ENCODE peak calls at places on chromosomes 4 and X, in eight cellular contexts. H, R, G, A, Z, M, C and K are unnamed samples.

GRCh38 chr4:65559270-65559669 is 111.0 kb downstream of the EPHA5 start:
- DNase-seq in A (no peak), R (no peak), H (no peak), Z (no peak), G (no peak), C (no peak), M (no peak), K (no peak)

GRCh38 chrX:120145295-120145925 is 13.0 kb upstream of the RHOXF2 start:
- DNase-seq in H (no peak), M (no peak), C (no peak), G (no peak), A (no peak), Z (no peak), R (no peak), K (no peak)

GRCh38 chr4:151098191-151098590 is 1.2 kb upstream of the RPS3A start:
- DNase-seq in A (no peak), C (no peak), Z (no peak), H (no peak), R (no peak), G (no peak), M (peak), K (peak)

GRCh38 chrX:30309139-30309571 is at the start of gene NR0B1:
- DNase-seq in Z (no peak), M (no peak), H (no peak), G (peak), C (no peak), A (no peak), R (no peak), K (no peak)

GRCh38 chrX:10636337-10636736 is 16.0 kb upstream of the MID1 start:
- DNase-seq in M (peak), Z (peak), H (peak), R (no peak), G (peak), A (no peak), C (no peak), K (no peak)

GRCh38 chr4:123579961-123580360 is 183.4 kb downstream of the SPRY1 start:
- DNase-seq in M (no peak), C (no peak), H (no peak), G (no peak), Z (no peak), A (no peak), R (no peak), K (no peak)

GRCh38 chrX:103704863-103705262 is 5.8 kb upstream of the TMEM31 start:
- DNase-seq in H (no peak), A (no peak), Z (no peak), G (no peak), R (no peak), C (no peak), M (no peak), K (peak)

GRCh38 chr4:141021397-141022194 is 111.7 kb downstream of the RNF150 start:
- DNase-seq in H (no peak), G (no peak), Z (no peak), A (no peak), M (no peak), R (no peak), C (no peak), K (no peak)

GRCh38 chr4:119025440-119025839 is 110.2 kb upstream of the MYOZ2 start:
- DNase-seq in M (peak), R (peak), Z (peak), A (no peak), C (peak), H (peak), G (peak), K (no peak)

GRCh38 chr4:52408037-52408436 is 251.1 kb downstream of the USP46 start:
- DNase-seq in Z (no peak), G (no peak), A (no peak), R (no peak), M (no peak), H (no peak), C (no peak), K (no peak)

GRCh38 chr4:174689618-174690017 is 139.4 kb downstream of the GLRA3 start:
- DNase-seq in G (no peak), C (no peak), H (no peak), R (no peak), M (no peak), A (no peak), Z (no peak), K (no peak)

GRCh38 chrX:10756365-10756915 is 136.1 kb upstream of the MID1 start:
- DNase-seq in Z (peak), A (no peak), R (no peak), C (no peak), G (peak), H (peak), M (no peak), K (no peak)

GRCh38 chr4:1736820-1737219 is 15.5 kb downstream of the TACC3 start:
- DNase-seq in M (no peak), G (no peak), H (no peak), A (no peak), Z (no peak), C (no peak), R (no peak), K (no peak)

GRCh38 chr4:90171491-90171890 is 44.3 kb downstream of the CCSER1 start:
- DNase-seq in G (no peak), C (no peak), H (no peak), A (no peak), M (no peak), R (no peak), Z (no peak), K (no peak)

DNA sequence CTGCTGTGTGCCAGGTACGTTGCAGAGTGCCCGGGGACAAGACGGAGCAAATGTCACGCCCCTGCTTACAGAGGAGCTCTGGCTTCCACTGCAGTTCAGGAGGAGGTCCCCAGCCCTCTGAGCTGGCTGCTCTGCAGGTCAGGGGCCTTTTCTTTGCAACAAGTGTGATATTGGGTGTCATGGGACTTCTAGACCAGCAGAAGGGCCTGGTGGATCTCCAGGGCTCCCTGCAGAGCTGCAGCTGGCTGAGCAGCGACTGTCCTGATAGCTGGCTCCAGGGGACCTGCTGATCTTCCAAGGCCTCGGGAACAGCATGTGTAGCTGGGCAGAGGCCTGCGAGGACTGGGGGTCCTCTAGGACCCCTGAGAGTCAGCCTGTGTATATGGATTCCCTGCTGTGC is 120.4 kb downstream of the SORCS2 start:
- DNase-seq in G (no peak), C (no peak), H (no peak), A (no peak), Z (no peak), M (no peak), R (no peak), K (no peak)
- H3K27ac ChIP-seq in G (no peak), C (no peak), H (no peak), A (no peak), Z (no peak), M (no peak), R (no peak), K (peak)

GRCh38 chr4:139675156-139675555 is 9.5 kb downstream of the MGST2 start:
- DNase-seq in G (no peak), Z (no peak), A (no peak), M (no peak), C (no peak), R (no peak), H (no peak), K (no peak)
- H3K27ac ChIP-seq in G (no peak), Z (no peak), A (no peak), M (no peak), C (peak), R (no peak), H (no peak), K (no peak)

GRCh38 chr4:55125087-55125721 is at the start of gene KDR:
- DNase-seq in A (no peak), M (peak), G (peak), H (no peak), C (peak), Z (peak), R (peak), K (no peak)

GRCh38 chr4:55127053-55127452 is 1.7 kb upstream of the KDR start:
- DNase-seq in C (no peak), H (no peak), G (no peak), A (no peak), R (no peak), Z (no peak), M (no peak), K (no peak)

GRCh38 chr4:55124337-55125076 is 888 bp downstream of the KDR start:
- DNase-seq in Z (peak), C (peak), R (peak), G (no peak), M (no peak), A (no peak), H (no peak), K (no peak)

GRCh38 chr4:55127521-55127920 is 2.1 kb upstream of the KDR start:
- DNase-seq in G (no peak), A (no peak), C (no peak), Z (no peak), M (no peak), R (no peak), H (no peak), K (no peak)

GRCh38 chr4:55125763-55126541 is 557 bp upstream of the KDR start:
- DNase-seq in G (no peak), R (peak), C (peak), M (peak), Z (peak), A (no peak), H (no peak), K (peak)
- H3K27ac ChIP-seq in G (no peak), R (no peak), C (peak), M (no peak), Z (no peak), A (no peak), H (no peak), K (no peak)

DNA sequence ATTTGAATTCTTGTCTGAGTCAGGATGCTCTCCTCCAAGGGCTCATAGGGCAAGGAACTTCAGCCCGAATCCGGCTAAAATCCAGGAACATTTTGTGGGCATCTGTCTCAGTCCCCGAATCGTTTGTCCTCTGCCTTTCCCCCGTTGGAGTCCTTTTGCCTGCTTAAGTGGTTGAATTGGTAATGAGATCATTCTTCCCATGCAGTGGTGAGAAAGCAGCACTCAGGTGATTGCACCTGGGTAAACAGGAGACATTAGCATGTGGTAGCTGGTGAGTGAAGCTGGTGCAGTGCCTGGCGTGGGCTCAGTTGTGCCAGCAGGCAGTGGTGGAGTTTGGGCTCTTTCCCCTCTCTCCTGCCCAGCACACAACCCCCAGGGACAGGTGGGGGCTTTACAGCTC is 61.9 kb upstream of the MTM1 start:
- DNase-seq in C (no peak), R (no peak), M (no peak), G (no peak), A (no peak), Z (no peak), H (no peak), K (no peak)
- H3K27ac ChIP-seq in C (peak), R (peak), M (peak), G (no peak), A (no peak), Z (no peak), H (no peak), K (peak)

DNA sequence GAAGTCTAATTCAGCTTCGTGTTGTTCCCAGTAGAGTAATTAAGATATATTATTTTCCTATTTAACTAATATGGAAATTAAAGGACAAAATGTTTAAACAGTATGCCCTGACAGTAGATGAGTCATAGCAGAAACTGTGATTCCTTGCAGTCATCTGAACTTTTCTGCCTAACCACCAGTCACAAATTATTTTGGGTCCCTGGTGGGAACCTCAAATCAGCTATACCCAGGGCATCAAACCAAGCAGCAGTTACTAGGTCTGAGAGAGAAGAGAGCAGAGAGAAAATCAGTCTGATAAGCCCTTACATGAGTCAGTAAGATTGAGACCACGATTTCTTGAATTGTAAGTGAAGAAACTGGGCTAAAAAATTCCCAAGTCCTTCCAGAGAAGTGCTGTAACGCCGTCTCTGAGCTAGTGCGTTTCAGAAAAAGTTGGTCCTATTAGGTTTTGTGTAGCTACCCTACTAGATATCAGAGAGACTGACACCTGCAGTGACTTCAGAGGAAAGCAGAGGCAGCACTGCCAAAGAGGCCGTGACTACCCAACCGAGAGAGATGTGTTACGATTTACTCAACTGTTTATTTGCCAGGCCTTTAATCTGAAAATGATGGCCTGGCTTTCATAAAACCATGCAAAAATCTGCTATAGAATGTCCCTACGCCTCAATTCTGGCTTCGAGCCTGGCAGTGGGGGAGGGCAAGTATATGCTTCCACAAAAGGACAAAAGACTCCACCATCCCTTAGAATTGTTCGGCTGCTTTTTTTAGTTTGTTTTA is 21.7 kb upstream of the GPM6A start:
- DNase-seq in C (no peak), A (no peak), R (no peak), M (no peak), Z (no peak), G (no peak), H (no peak), K (no peak)
- H3K27ac ChIP-seq in C (no peak), A (no peak), R (no peak), M (no peak), Z (no peak), G (no peak), H (no peak), K (peak)

GRCh38 chr4:171622729-171623128 is 190.5 kb upstream of the GALNTL6 start:
- DNase-seq in G (no peak), H (no peak), C (no peak), R (no peak), M (no peak), A (no peak), Z (no peak), K (no peak)
- H3K27ac ChIP-seq in G (no peak), H (no peak), C (no peak), R (no peak), M (no peak), A (no peak), Z (no peak), K (no peak)